ENCODE peak calls at places on chromosomes 7 and 10, in five cellular contexts. One of them, this sample, is unnamed.

GRCh38 chr7:50450691-50451051 is 521 bp upstream of the FIGNL1 start:
- DNase-seq in GM23248: peak
- DNase-seq in neural progenitor cell: no peak
- DNase-seq in PC-3: no peak
- DNase-seq in OCI-LY7: no peak
- DNase-seq in this sample: no peak

GRCh38 chr10:92242910-92243671 is 47.8 kb downstream of the CPEB3 start:
- DNase-seq in neural progenitor cell: peak
- DNase-seq in GM23248: peak
- DNase-seq in OCI-LY7: peak
- DNase-seq in PC-3: peak
- DNase-seq in this sample: peak

GRCh38 chr7:73342645-73343044 is 14.7 kb downstream of the FKBP6 start:
- DNase-seq in GM23248: peak
- DNase-seq in PC-3: peak
- DNase-seq in neural progenitor cell: peak
- DNase-seq in OCI-LY7: no peak
- DNase-seq in this sample: peak

GRCh38 chr10:62806246-62806645 is 1.7 kb downstream of the ADO start:
- DNase-seq in neural progenitor cell: no peak
- DNase-seq in PC-3: peak
- DNase-seq in GM23248: peak
- DNase-seq in OCI-LY7: no peak
- DNase-seq in this sample: no peak

GRCh38 chr10:24821986-24822385 is 98.3 kb upstream of the ARHGAP21 start:
- DNase-seq in GM23248: peak
- DNase-seq in neural progenitor cell: no peak
- DNase-seq in OCI-LY7: no peak
- DNase-seq in PC-3: peak
- DNase-seq in this sample: peak

GRCh38 chr7:45872116-45873034 is 507 bp downstream of the CCDC201 start:
- DNase-seq in PC-3: peak
- DNase-seq in OCI-LY7: peak
- DNase-seq in neural progenitor cell: peak
- DNase-seq in GM23248: peak
- DNase-seq in this sample: no peak

GRCh38 chr10:32120147-32120546 is 63.9 kb upstream of the KIF5B start:
- DNase-seq in neural progenitor cell: no peak
- DNase-seq in OCI-LY7: no peak
- DNase-seq in PC-3: no peak
- DNase-seq in GM23248: no peak
- DNase-seq in this sample: no peak

GRCh38 chr7:131501422-131501821 is 55.0 kb downstream of the PODXL start:
- DNase-seq in GM23248: peak
- DNase-seq in neural progenitor cell: no peak
- DNase-seq in PC-3: no peak
- DNase-seq in OCI-LY7: no peak
- DNase-seq in this sample: no peak

GRCh38 chr7:93757421-93757820 is 133.1 kb downstream of the TFPI2 start:
- DNase-seq in OCI-LY7: no peak
- DNase-seq in GM23248: peak
- DNase-seq in PC-3: no peak
- DNase-seq in neural progenitor cell: no peak
- DNase-seq in this sample: no peak

GRCh38 chr7:24970676-24971075 is 9.3 kb downstream of the OSBPL3 start:
- DNase-seq in PC-3: no peak
- DNase-seq in GM23248: peak
- DNase-seq in OCI-LY7: no peak
- DNase-seq in neural progenitor cell: no peak
- DNase-seq in this sample: no peak

GRCh38 chr7:105269397-105269796 is 119.3 kb downstream of the SRPK2 start:
- DNase-seq in neural progenitor cell: no peak
- DNase-seq in PC-3: no peak
- DNase-seq in GM23248: no peak
- DNase-seq in OCI-LY7: no peak
- DNase-seq in this sample: no peak

GRCh38 chr10:42490368-42490767 is 148.0 kb downstream of the ZNF33B start:
- DNase-seq in GM23248: no peak
- DNase-seq in OCI-LY7: no peak
- DNase-seq in PC-3: no peak
- DNase-seq in neural progenitor cell: no peak
- DNase-seq in this sample: no peak

GRCh38 chr10:19832624-19833507 is 16.6 kb downstream of the PLXDC2 start:
- DNase-seq in neural progenitor cell: peak
- DNase-seq in GM23248: no peak
- DNase-seq in OCI-LY7: no peak
- DNase-seq in PC-3: no peak
- DNase-seq in this sample: no peak

GRCh38 chr7:94297397-94297838 is 97.3 kb upstream of the COL1A2 start:
- DNase-seq in OCI-LY7: no peak
- DNase-seq in GM23248: peak
- DNase-seq in PC-3: peak
- DNase-seq in neural progenitor cell: no peak
- DNase-seq in this sample: no peak

GRCh38 chr7:102982235-102982634 is 69.4 kb downstream of the LRRC17 start:
- DNase-seq in GM23248: no peak
- DNase-seq in neural progenitor cell: no peak
- DNase-seq in OCI-LY7: no peak
- DNase-seq in PC-3: no peak
- DNase-seq in this sample: no peak

GRCh38 chr10:128528781-128529180 is 402.6 kb upstream of the MKI67 start:
- DNase-seq in PC-3: no peak
- DNase-seq in GM23248: no peak
- DNase-seq in neural progenitor cell: no peak
- DNase-seq in OCI-LY7: no peak
- DNase-seq in this sample: no peak

GRCh38 chr7:140696024-140696678 is 357 bp upstream of the NDUFB2 start:
- DNase-seq in OCI-LY7: peak
- DNase-seq in PC-3: peak
- DNase-seq in neural progenitor cell: peak
- DNase-seq in GM23248: peak
- DNase-seq in this sample: peak

GRCh38 chr7:84949067-84949466 is 237.8 kb downstream of the SEMA3D start:
- DNase-seq in OCI-LY7: no peak
- DNase-seq in neural progenitor cell: no peak
- DNase-seq in PC-3: no peak
- DNase-seq in GM23248: no peak
- DNase-seq in this sample: no peak

GRCh38 chr7:55120501-55121198 is 101.8 kb downstream of the EGFR start:
- DNase-seq in PC-3: peak
- DNase-seq in OCI-LY7: no peak
- DNase-seq in GM23248: peak
- DNase-seq in neural progenitor cell: no peak
- DNase-seq in this sample: no peak

GRCh38 chr10:63700209-63700934 is 179.2 kb downstream of the REEP3 start:
- DNase-seq in GM23248: peak
- DNase-seq in neural progenitor cell: no peak
- DNase-seq in OCI-LY7: no peak
- DNase-seq in PC-3: peak
- DNase-seq in this sample: peak

GRCh38 chr7:78039791-78040776 is 241.5 kb downstream of the PHTF2 start:
- DNase-seq in PC-3: no peak
- DNase-seq in OCI-LY7: peak
- DNase-seq in GM23248: peak
- DNase-seq in neural progenitor cell: peak
- DNase-seq in this sample: peak

GRCh38 chr7:46215987-46216567 is 295.0 kb upstream of the IGFBP3 start:
- DNase-seq in neural progenitor cell: peak
- DNase-seq in PC-3: no peak
- DNase-seq in OCI-LY7: no peak
- DNase-seq in GM23248: no peak
- DNase-seq in this sample: no peak

GRCh38 chr7:30222519-30223213 is 61.7 kb upstream of the ZNRF2 start:
- DNase-seq in GM23248: no peak
- DNase-seq in neural progenitor cell: no peak
- DNase-seq in OCI-LY7: no peak
- DNase-seq in PC-3: no peak
- DNase-seq in this sample: no peak

GRCh38 chr10:129849452-129849750 is 114.7 kb downstream of the EBF3 start:
- DNase-seq in OCI-LY7: no peak
- DNase-seq in PC-3: no peak
- DNase-seq in GM23248: no peak
- DNase-seq in neural progenitor cell: no peak
- DNase-seq in this sample: no peak

GRCh38 chr10:129848571-129849451 is 115.3 kb downstream of the EBF3 start:
- DNase-seq in GM23248: peak
- DNase-seq in PC-3: no peak
- DNase-seq in OCI-LY7: no peak
- DNase-seq in neural progenitor cell: no peak
- DNase-seq in this sample: no peak

GRCh38 chr10:129848084-129848483 is 116.0 kb downstream of the EBF3 start:
- DNase-seq in GM23248: no peak
- DNase-seq in neural progenitor cell: no peak
- DNase-seq in PC-3: no peak
- DNase-seq in OCI-LY7: no peak
- DNase-seq in this sample: no peak

GRCh38 chr10:129850790-129851189 is 113.3 kb downstream of the EBF3 start:
- DNase-seq in neural progenitor cell: no peak
- DNase-seq in GM23248: no peak
- DNase-seq in PC-3: no peak
- DNase-seq in OCI-LY7: no peak
- DNase-seq in this sample: no peak

GRCh38 chr10:129849853-129850252 is 114.2 kb downstream of the EBF3 start:
- DNase-seq in neural progenitor cell: no peak
- DNase-seq in PC-3: no peak
- DNase-seq in GM23248: no peak
- DNase-seq in OCI-LY7: no peak
- DNase-seq in this sample: no peak
- TF ChIP-seq EZH2phosphoT487 in neural progenitor cell: no peak
- TF ChIP-seq EZH2phosphoT487 in PC-3: no peak
- TF ChIP-seq EZH2phosphoT487 in GM23248: no peak
- TF ChIP-seq EZH2phosphoT487 in OCI-LY7: no peak
- TF ChIP-seq EZH2phosphoT487 in this sample: no peak

DNA sequence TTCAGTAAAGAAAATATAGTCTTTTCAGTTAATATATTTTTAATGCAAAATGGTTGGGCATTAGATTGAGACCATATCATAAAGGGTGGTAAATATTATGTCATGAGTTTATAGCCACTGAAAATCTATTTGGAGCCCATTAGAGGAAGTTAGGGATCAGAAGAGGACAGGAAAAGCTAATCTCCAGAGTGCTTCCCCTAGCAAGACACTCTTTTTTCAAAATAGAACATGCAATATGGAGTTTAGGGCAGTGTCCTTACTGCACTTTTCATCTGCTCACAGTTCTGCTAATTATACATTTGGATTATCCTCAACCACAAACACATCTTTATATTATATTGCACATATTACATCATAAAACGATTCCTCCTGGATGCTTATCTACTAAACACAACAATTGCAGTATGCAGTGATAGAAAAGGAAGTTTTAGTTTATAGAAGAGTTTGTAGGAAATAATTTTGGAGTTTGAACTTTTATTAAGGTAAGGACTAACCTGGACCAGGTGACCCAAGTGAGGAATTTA is 159.8 kb downstream of the PHF14 start:
- DNase-seq in GM23248: no peak
- DNase-seq in PC-3: no peak
- DNase-seq in OCI-LY7: no peak
- DNase-seq in neural progenitor cell: no peak
- DNase-seq in this sample: no peak
- TF ChIP-seq EZH2phosphoT487 in GM23248: no peak
- TF ChIP-seq EZH2phosphoT487 in PC-3: no peak
- TF ChIP-seq EZH2phosphoT487 in OCI-LY7: no peak
- TF ChIP-seq EZH2phosphoT487 in neural progenitor cell: no peak
- TF ChIP-seq EZH2phosphoT487 in this sample: no peak

GRCh38 chr7:17773289-17773626 is 167.0 kb downstream of the SNX13 start:
- DNase-seq in OCI-LY7: no peak
- DNase-seq in PC-3: peak
- DNase-seq in neural progenitor cell: no peak
- DNase-seq in GM23248: peak
- DNase-seq in this sample: no peak
- TF ChIP-seq EZH2phosphoT487 in OCI-LY7: no peak
- TF ChIP-seq EZH2phosphoT487 in PC-3: no peak
- TF ChIP-seq EZH2phosphoT487 in neural progenitor cell: no peak
- TF ChIP-seq EZH2phosphoT487 in GM23248: peak
- TF ChIP-seq EZH2phosphoT487 in this sample: no peak

DNA sequence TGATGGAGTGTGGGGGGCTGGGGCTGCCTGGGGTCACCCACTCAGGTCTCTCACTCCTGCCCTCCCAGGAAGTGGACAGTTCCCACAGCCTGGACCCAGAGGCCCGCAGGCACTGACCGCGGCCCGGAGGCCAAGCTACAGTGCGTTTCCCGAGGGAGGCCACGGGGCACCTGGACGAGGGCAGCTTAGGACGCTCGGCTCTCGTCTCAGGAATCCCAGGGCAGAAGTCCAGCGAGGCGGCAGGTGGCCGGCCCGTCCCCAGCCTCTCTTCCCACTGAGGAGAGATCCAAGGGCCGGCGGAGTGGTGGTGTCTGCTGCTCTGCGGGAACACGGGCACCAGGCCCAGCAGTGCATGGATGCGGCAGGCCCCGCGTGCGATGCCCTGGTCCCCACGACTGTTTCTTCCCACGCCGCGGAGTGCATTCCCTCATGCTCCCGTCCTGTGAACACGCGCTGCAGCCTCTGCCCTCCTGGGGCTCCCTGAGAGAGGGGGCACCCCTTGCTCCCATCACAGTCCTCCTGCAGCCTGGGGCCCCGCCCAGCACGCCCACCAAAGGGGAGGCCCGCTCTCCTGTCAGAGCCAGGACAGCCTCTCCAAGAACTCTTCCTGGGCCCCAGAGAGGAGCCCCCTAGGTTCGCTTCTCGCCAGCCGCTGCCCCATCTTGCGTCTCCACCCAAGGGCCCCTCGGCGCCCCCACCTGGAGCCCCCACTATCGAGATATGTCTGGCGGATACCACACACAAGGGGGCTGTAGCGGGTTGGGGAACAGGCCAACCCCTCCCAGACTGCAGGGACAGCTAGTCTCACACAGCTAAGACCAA is 24.3 kb upstream of the GPR146 start:
- DNase-seq in neural progenitor cell: no peak
- DNase-seq in GM23248: no peak
- DNase-seq in PC-3: no peak
- DNase-seq in OCI-LY7: no peak
- DNase-seq in this sample: no peak
- TF ChIP-seq EZH2phosphoT487 in neural progenitor cell: no peak
- TF ChIP-seq EZH2phosphoT487 in GM23248: no peak
- TF ChIP-seq EZH2phosphoT487 in PC-3: no peak
- TF ChIP-seq EZH2phosphoT487 in OCI-LY7: no peak
- TF ChIP-seq EZH2phosphoT487 in this sample: no peak

GRCh38 chr7:150335101-150335773 is 6.2 kb downstream of the RARRES2 start:
- DNase-seq in OCI-LY7: no peak
- DNase-seq in neural progenitor cell: no peak
- DNase-seq in PC-3: no peak
- DNase-seq in GM23248: peak
- DNase-seq in this sample: no peak
- TF ChIP-seq EZH2phosphoT487 in OCI-LY7: no peak
- TF ChIP-seq EZH2phosphoT487 in neural progenitor cell: no peak
- TF ChIP-seq EZH2phosphoT487 in PC-3: no peak
- TF ChIP-seq EZH2phosphoT487 in GM23248: no peak
- TF ChIP-seq EZH2phosphoT487 in this sample: no peak

GRCh38 chr10:124874-125273 is 10.4 kb upstream of the ZMYND11 start:
- DNase-seq in GM23248: no peak
- DNase-seq in OCI-LY7: no peak
- DNase-seq in PC-3: no peak
- DNase-seq in neural progenitor cell: no peak
- DNase-seq in this sample: no peak
- TF ChIP-seq EZH2phosphoT487 in GM23248: no peak
- TF ChIP-seq EZH2phosphoT487 in OCI-LY7: no peak
- TF ChIP-seq EZH2phosphoT487 in PC-3: no peak
- TF ChIP-seq EZH2phosphoT487 in neural progenitor cell: no peak
- TF ChIP-seq EZH2phosphoT487 in this sample: no peak

GRCh38 chr10:124685251-124685650 is 58.9 kb downstream of the FAM53B start:
- DNase-seq in PC-3: no peak
- DNase-seq in neural progenitor cell: no peak
- DNase-seq in OCI-LY7: peak
- DNase-seq in GM23248: no peak
- DNase-seq in this sample: no peak
- TF ChIP-seq EZH2phosphoT487 in PC-3: no peak
- TF ChIP-seq EZH2phosphoT487 in neural progenitor cell: no peak
- TF ChIP-seq EZH2phosphoT487 in OCI-LY7: no peak
- TF ChIP-seq EZH2phosphoT487 in GM23248: no peak
- TF ChIP-seq EZH2phosphoT487 in this sample: no peak

This sample was measured in HCT116.